ENCODE peak calls at places on chromosomes 11 and 22, in eight cellular contexts. One of them, this sample, is unnamed.

GRCh38 chr22:22911327-22912134 is 23.9 kb downstream of the IGLL5 start:
- DNase-seq in heart right ventricle: no peak
- DNase-seq in cardiac muscle cell: no peak
- DNase-seq in fibroblast of the aortic adventitia: no peak
- DNase-seq in AG09309: no peak
- DNase-seq in iPS DF 19.7: no peak
- DNase-seq in GM23248: no peak
- DNase-seq in astrocyte of the spinal cord: no peak
- DNase-seq in this sample: no peak

GRCh38 chr11:107457205-107457557 is 444 bp downstream of the CWF19L2 start:
- DNase-seq in AG09309: no peak
- DNase-seq in cardiac muscle cell: peak
- DNase-seq in heart right ventricle: no peak
- DNase-seq in astrocyte of the spinal cord: no peak
- DNase-seq in GM23248: peak
- DNase-seq in fibroblast of the aortic adventitia: no peak
- DNase-seq in iPS DF 19.7: no peak
- DNase-seq in this sample: peak

GRCh38 chr11:57496109-57496820 is 19.2 kb downstream of the SLC43A1 start:
- DNase-seq in astrocyte of the spinal cord: no peak
- DNase-seq in GM23248: no peak
- DNase-seq in cardiac muscle cell: no peak
- DNase-seq in iPS DF 19.7: no peak
- DNase-seq in fibroblast of the aortic adventitia: no peak
- DNase-seq in heart right ventricle: no peak
- DNase-seq in AG09309: no peak
- DNase-seq in this sample: no peak

GRCh38 chr22:29080061-29080975 is 7.5 kb downstream of the KREMEN1 start:
- DNase-seq in AG09309: no peak
- DNase-seq in iPS DF 19.7: no peak
- DNase-seq in fibroblast of the aortic adventitia: peak
- DNase-seq in heart right ventricle: no peak
- DNase-seq in cardiac muscle cell: peak
- DNase-seq in astrocyte of the spinal cord: no peak
- DNase-seq in GM23248: peak
- DNase-seq in this sample: no peak

GRCh38 chr11:114062272-114062671 is 2.8 kb downstream of the ZBTB16 start:
- DNase-seq in astrocyte of the spinal cord: no peak
- DNase-seq in iPS DF 19.7: no peak
- DNase-seq in cardiac muscle cell: no peak
- DNase-seq in heart right ventricle: no peak
- DNase-seq in AG09309: no peak
- DNase-seq in GM23248: no peak
- DNase-seq in fibroblast of the aortic adventitia: no peak
- DNase-seq in this sample: no peak

GRCh38 chr22:18154821-18155390 is 4.9 kb downstream of the USP18 start:
- DNase-seq in cardiac muscle cell: no peak
- DNase-seq in fibroblast of the aortic adventitia: no peak
- DNase-seq in iPS DF 19.7: no peak
- DNase-seq in GM23248: no peak
- DNase-seq in heart right ventricle: no peak
- DNase-seq in AG09309: no peak
- DNase-seq in astrocyte of the spinal cord: no peak
- DNase-seq in this sample: no peak

GRCh38 chr22:37822079-37822833 is 926 bp upstream of the GALR3 start:
- DNase-seq in fibroblast of the aortic adventitia: no peak
- DNase-seq in astrocyte of the spinal cord: no peak
- DNase-seq in heart right ventricle: no peak
- DNase-seq in cardiac muscle cell: no peak
- DNase-seq in iPS DF 19.7: no peak
- DNase-seq in GM23248: peak
- DNase-seq in AG09309: no peak
- DNase-seq in this sample: no peak

GRCh38 chr11:65497141-65498041 is 1.5 kb upstream of the MALAT1 start:
- DNase-seq in fibroblast of the aortic adventitia: peak
- DNase-seq in heart right ventricle: peak
- DNase-seq in iPS DF 19.7: no peak
- DNase-seq in GM23248: peak
- DNase-seq in astrocyte of the spinal cord: peak
- DNase-seq in cardiac muscle cell: peak
- DNase-seq in AG09309: peak
- DNase-seq in this sample: peak

GRCh38 chr22:37060801-37061610 is 9.5 kb downstream of the KCTD17 start:
- DNase-seq in cardiac muscle cell: no peak
- DNase-seq in fibroblast of the aortic adventitia: no peak
- DNase-seq in astrocyte of the spinal cord: no peak
- DNase-seq in iPS DF 19.7: no peak
- DNase-seq in heart right ventricle: peak
- DNase-seq in GM23248: no peak
- DNase-seq in AG09309: no peak
- DNase-seq in this sample: no peak

GRCh38 chr11:79363861-79364378 is 76.9 kb downstream of the TENM4 start:
- DNase-seq in AG09309: no peak
- DNase-seq in astrocyte of the spinal cord: no peak
- DNase-seq in heart right ventricle: no peak
- DNase-seq in fibroblast of the aortic adventitia: no peak
- DNase-seq in GM23248: no peak
- DNase-seq in iPS DF 19.7: no peak
- DNase-seq in cardiac muscle cell: no peak
- DNase-seq in this sample: no peak

GRCh38 chr11:130055637-130056036 is 14.1 kb upstream of the APLP2 start:
- DNase-seq in heart right ventricle: no peak
- DNase-seq in fibroblast of the aortic adventitia: peak
- DNase-seq in GM23248: peak
- DNase-seq in iPS DF 19.7: no peak
- DNase-seq in cardiac muscle cell: peak
- DNase-seq in astrocyte of the spinal cord: peak
- DNase-seq in AG09309: no peak
- DNase-seq in this sample: no peak

GRCh38 chr11:45974806-45975205 is 52.4 kb downstream of the LARGE2 start:
- DNase-seq in heart right ventricle: no peak
- DNase-seq in fibroblast of the aortic adventitia: peak
- DNase-seq in iPS DF 19.7: no peak
- DNase-seq in GM23248: peak
- DNase-seq in AG09309: no peak
- DNase-seq in astrocyte of the spinal cord: no peak
- DNase-seq in cardiac muscle cell: no peak
- DNase-seq in this sample: no peak

GRCh38 chr11:133956650-133957633 is at the start of gene IGSF9B:
- DNase-seq in GM23248: peak
- DNase-seq in cardiac muscle cell: peak
- DNase-seq in iPS DF 19.7: no peak
- DNase-seq in astrocyte of the spinal cord: peak
- DNase-seq in AG09309: no peak
- DNase-seq in heart right ventricle: peak
- DNase-seq in fibroblast of the aortic adventitia: peak
- DNase-seq in this sample: peak

GRCh38 chr22:29260601-29261315 is 7.0 kb downstream of the RHBDD3 start:
- DNase-seq in cardiac muscle cell: no peak
- DNase-seq in GM23248: peak
- DNase-seq in heart right ventricle: no peak
- DNase-seq in AG09309: no peak
- DNase-seq in iPS DF 19.7: no peak
- DNase-seq in astrocyte of the spinal cord: no peak
- DNase-seq in fibroblast of the aortic adventitia: peak
- DNase-seq in this sample: no peak

GRCh38 chr11:26593686-26594085 is 21.6 kb upstream of the MUC15 start:
- DNase-seq in astrocyte of the spinal cord: no peak
- DNase-seq in cardiac muscle cell: no peak
- DNase-seq in iPS DF 19.7: no peak
- DNase-seq in AG09309: no peak
- DNase-seq in fibroblast of the aortic adventitia: no peak
- DNase-seq in GM23248: no peak
- DNase-seq in heart right ventricle: no peak
- DNase-seq in this sample: no peak

GRCh38 chr22:41524809-41525449 is 19.3 kb downstream of the POLR3H start:
- DNase-seq in iPS DF 19.7: no peak
- DNase-seq in AG09309: no peak
- DNase-seq in astrocyte of the spinal cord: no peak
- DNase-seq in GM23248: no peak
- DNase-seq in heart right ventricle: no peak
- DNase-seq in cardiac muscle cell: no peak
- DNase-seq in fibroblast of the aortic adventitia: no peak
- DNase-seq in this sample: no peak

GRCh38 chr11:65150513-65151271 is 16.4 kb upstream of the SYVN1 start:
- DNase-seq in astrocyte of the spinal cord: peak
- DNase-seq in heart right ventricle: peak
- DNase-seq in cardiac muscle cell: peak
- DNase-seq in AG09309: peak
- DNase-seq in fibroblast of the aortic adventitia: peak
- DNase-seq in GM23248: peak
- DNase-seq in iPS DF 19.7: no peak
- DNase-seq in this sample: peak

GRCh38 chr11:113664069-113664980 is 41.8 kb downstream of the TMPRSS5 start:
- DNase-seq in iPS DF 19.7: no peak
- DNase-seq in fibroblast of the aortic adventitia: peak
- DNase-seq in heart right ventricle: no peak
- DNase-seq in cardiac muscle cell: no peak
- DNase-seq in AG09309: peak
- DNase-seq in astrocyte of the spinal cord: peak
- DNase-seq in GM23248: peak
- DNase-seq in this sample: peak

GRCh38 chr11:26847459-26847858 is 125.6 kb upstream of the SLC5A12 start:
- DNase-seq in GM23248: peak
- DNase-seq in heart right ventricle: no peak
- DNase-seq in iPS DF 19.7: no peak
- DNase-seq in fibroblast of the aortic adventitia: peak
- DNase-seq in cardiac muscle cell: peak
- DNase-seq in AG09309: no peak
- DNase-seq in astrocyte of the spinal cord: peak
- DNase-seq in this sample: no peak

GRCh38 chr11:67357831-67358555 is 4.6 kb upstream of the POLD4 start:
- DNase-seq in iPS DF 19.7: no peak
- DNase-seq in cardiac muscle cell: peak
- DNase-seq in fibroblast of the aortic adventitia: peak
- DNase-seq in GM23248: peak
- DNase-seq in heart right ventricle: no peak
- DNase-seq in AG09309: no peak
- DNase-seq in astrocyte of the spinal cord: peak
- DNase-seq in this sample: no peak

This sample was measured in erythroblast.